ENCODE peak calls at places on chromosomes 4 and X, in nine cellular contexts. Z is NCI-H1092 treated with DMSO at 0.1 percent for 48 hours; Y is BJ; E is M059J; D is T1000; U is H1; K is stimulated activated CD8-positive, alpha-beta memory T cell treated with anti-CD3 and anti-CD28 coated beads, Interleukin-7, amount 100 ng/mL, for 4 hours; O is testis; H is HL-60. J is an unnamed sample.

GRCh38 chr4:182881928-182882327 is 35.3 kb downstream of the DCTD start:
- DNase-seq in Z (peak; percentile 89), Y (no peak), E (no peak), D (no peak), U (no peak), K (no peak), O (peak; percentile 67), H (no peak), J (no peak)

GRCh38 chr4:67332627-67333026 is 212.7 kb downstream of the CENPC start:
- DNase-seq in Z (no peak), Y (no peak), E (peak; percentile 4), D (no peak), U (no peak), K (no peak), O (no peak), H (no peak), J (no peak)

GRCh38 chr4:24713604-24714003 is 81.8 kb upstream of the SOD3 start:
- DNase-seq in Z (no peak), Y (no peak), E (no peak), D (no peak), U (no peak), K (no peak), O (no peak), H (no peak), J (no peak)

GRCh38 chrX:30653415-30654131 is at the start of gene GK:
- DNase-seq in Z (peak; percentile 6), Y (no peak), E (peak; percentile 33), D (no peak), U (no peak), K (no peak), O (no peak), H (no peak), J (no peak)

GRCh38 chr4:24067781-24068193 is 177.9 kb upstream of the PPARGC1A start:
- DNase-seq in Z (no peak), Y (peak; percentile 20), E (peak; percentile 91), D (peak; percentile 59), U (peak; percentile 7), K (no peak), O (no peak), H (no peak), J (no peak)

GRCh38 chr4:107689912-107690587 is 30.0 kb downstream of the PAPSS1 start:
- DNase-seq in Z (no peak), Y (peak; percentile 52), E (peak; percentile 84), D (no peak), U (no peak), K (no peak), O (no peak), H (no peak), J (no peak)

GRCh38 chr4:179272282-179272681 is 1830.0 kb upstream of the AGA start:
- DNase-seq in Z (no peak), Y (no peak), E (no peak), D (no peak), U (no peak), K (no peak), O (no peak), H (no peak), J (no peak)

GRCh38 chr4:186755550-186756519 is 32.2 kb upstream of the FAT1 start:
- DNase-seq in Z (no peak), Y (no peak), E (no peak), D (no peak), U (no peak), K (no peak), O (no peak), H (no peak), J (no peak)

GRCh38 chrX:14963447-14964236 is 90.4 kb downstream of the MOSPD2 start:
- DNase-seq in Z (no peak), Y (peak; percentile 56), E (peak; percentile 91), D (no peak), U (no peak), K (no peak), O (no peak), H (no peak), J (no peak)

GRCh38 chr4:153521995-153522799 is 56.0 kb downstream of the TMEM131L start:
- DNase-seq in Z (no peak), Y (no peak), E (no peak), D (no peak), U (no peak), K (peak; percentile 44), O (no peak), H (no peak), J (peak; percentile 50)

GRCh38 chrX:136736690-136737089 is 44.0 kb downstream of the ARHGEF6 start:
- DNase-seq in Z (no peak), Y (no peak), E (no peak), D (no peak), U (no peak), K (no peak), O (no peak), H (no peak), J (no peak)

GRCh38 chr4:40055379-40055872 is 1.2 kb upstream of the N4BP2 start:
- DNase-seq in Z (no peak), Y (no peak), E (no peak), D (no peak), U (no peak), K (peak; percentile 36), O (no peak), H (peak; percentile 50), J (peak; percentile 11)

GRCh38 chr4:143558823-143559756 is 45.6 kb downstream of the SMARCA5 start:
- DNase-seq in Z (peak; percentile 89), Y (peak; percentile 13), E (no peak), D (peak; percentile 2), U (peak; percentile 78), K (peak; percentile 56), O (peak; percentile 85), H (no peak), J (peak; percentile 49)

GRCh38 chr4:38857354-38858096 is 908 bp upstream of the TLR6 start:
- DNase-seq in Z (no peak), Y (peak; percentile 49), E (peak; percentile 93), D (peak; percentile 59), U (no peak), K (no peak), O (no peak), H (peak; percentile 80), J (no peak)